ENCODE peak calls at places on chromosome 12, in five cellular contexts. E is prostate gland, I is AG04450, S is mammary epithelial cell, F is upper lobe of right lung. M is an unnamed sample.

GRCh38 chr12:52245259-52245961 is 12.4 kb downstream of the KRT7 start:
- DNase-seq in F (no peak), S (no peak), I (no peak), E (no peak), M (no peak)

GRCh38 chr12:101616027-101616494 is 21.3 kb downstream of the MYBPC1 start:
- DNase-seq in E (peak; percentile 80), S (peak; percentile 23), F (no peak), I (no peak), M (no peak)

GRCh38 chr12:49796606-49797451 is 31.4 kb downstream of the NCKAP5L start:
- DNase-seq in S (no peak), E (no peak), I (no peak), F (no peak), M (no peak)

GRCh38 chr12:46089414-46090162 is 99.2 kb upstream of the SCAF11 start:
- DNase-seq in I (no peak), S (peak; percentile 67), E (no peak), F (no peak), M (no peak)

GRCh38 chr12:52213541-52214420 is 19.3 kb upstream of the KRT7 start:
- DNase-seq in F (peak; percentile 91), I (peak; percentile 61), S (peak; percentile 79), E (peak; percentile 73), M (no peak)

GRCh38 chr12:105492591-105492990 is 162.1 kb downstream of the C12orf75 start:
- DNase-seq in F (no peak), E (no peak), I (no peak), S (no peak), M (no peak)

GRCh38 chr12:17593715-17594406 is 496.1 kb downstream of the RERGL start:
- DNase-seq in E (no peak), I (no peak), S (no peak), F (no peak), M (no peak)

GRCh38 chr12:38153737-38154061 is 162.9 kb upstream of the ALG10B start:
- DNase-seq in S (no peak), F (no peak), E (no peak), I (no peak), M (no peak)

GRCh38 chr12:122867701-122868461 is 28.0 kb downstream of the VPS37B start:
- DNase-seq in I (no peak), S (no peak), E (no peak), F (peak; percentile 64), M (no peak)

GRCh38 chr12:53996188-53996885 is 3.6 kb upstream of the HOXC9 start:
- DNase-seq in S (no peak), F (no peak), I (no peak), E (no peak), M (no peak)

GRCh38 chr12:108683906-108684556 is 47.3 kb downstream of the CORO1C start:
- DNase-seq in F (no peak), I (no peak), E (no peak), S (no peak), M (no peak)

GRCh38 chr12:64273527-64274403 is 51.7 kb upstream of the KICS2 start:
- DNase-seq in E (no peak), I (no peak), F (no peak), S (peak; percentile 9), M (no peak)

GRCh38 chr12:65784616-65785015 is 39.7 kb upstream of the HMGA2 start:
- DNase-seq in F (no peak), E (no peak), S (no peak), I (no peak), M (no peak)

GRCh38 chr12:80216890-80217559 is 117.7 kb downstream of the OTOGL start:
- DNase-seq in S (no peak), E (no peak), F (no peak), I (no peak), M (no peak)
- H3K4me3 ChIP-seq in S (no peak overlapping the region), E (no peak overlapping the region), F (no peak overlapping the region), I (no peak overlapping the region), M (no peak overlapping the region)

GRCh38 chr12:3302406-3303041 is 188.5 kb upstream of the PRMT8 start:
- DNase-seq in F (no peak), S (no peak), E (no peak), I (no peak), M (no peak)

GRCh38 chr12:3303410-3304136 is 187.4 kb upstream of the PRMT8 start:
- DNase-seq in E (no peak), I (no peak), F (no peak), S (peak; percentile 68), M (no peak)

GRCh38 chr12:3300833-3301401 is 190.1 kb upstream of the PRMT8 start:
- DNase-seq in S (no peak), F (no peak), E (no peak), I (no peak), M (no peak)

GRCh38 chr12:3298603-3299002 is 192.4 kb upstream of the PRMT8 start:
- DNase-seq in S (no peak), I (no peak), F (no peak), E (no peak), M (no peak)

GRCh38 chr12:3299929-3300832 is 190.8 kb upstream of the PRMT8 start:
- DNase-seq in I (peak; percentile 76), S (peak; percentile 99), E (peak; percentile 94), F (peak; percentile 93), M (peak; percentile 80)
- TF ChIP-seq CTCF in I (peak; percentile 98), S (peak; percentile 93), E (peak; percentile 97), F (peak; percentile 93), M (peak; percentile 98)

GRCh38 chr12:89225808-89226368 is 126.4 kb downstream of the DUSP6 start:
- DNase-seq in F (no peak), S (peak; percentile 99), I (peak; percentile 66), E (peak; percentile 91), M (peak; percentile 27)
- H3K4me3 ChIP-seq in F (no peak overlapping the region), S (no peak overlapping the region), I (no peak overlapping the region), E (no peak overlapping the region), M (no peak overlapping the region)

GRCh38 chr12:121344506-121344905 is 7.7 kb downstream of the ANAPC5 start:
- DNase-seq in S (no peak), E (no peak), I (no peak), F (no peak), M (no peak)

GRCh38 chr12:121346747-121347146 is 5.5 kb downstream of the ANAPC5 start:
- DNase-seq in S (no peak), I (no peak), E (no peak), F (no peak), M (no peak)

GRCh38 chr12:121345151-121345810 is 6.9 kb downstream of the ANAPC5 start:
- DNase-seq in E (no peak), F (no peak), I (no peak), S (peak; percentile 51), M (no peak)
- TF ChIP-seq CTCF in E (no peak), F (no peak), I (no peak), S (no peak), M (no peak)

GRCh38 chr12:70619471-70620152 is 17.6 kb downstream of the PTPRB start:
- DNase-seq in I (no peak), S (no peak), F (no peak), E (no peak), M (no peak)

GRCh38 chr12:70615177-70615576 is 22.1 kb downstream of the PTPRB start:
- DNase-seq in E (no peak), I (no peak), F (no peak), S (no peak), M (no peak)

GRCh38 chr12:70618371-70618770 is 18.9 kb downstream of the PTPRB start:
- DNase-seq in E (no peak), F (no peak), S (no peak), I (no peak), M (no peak)

GRCh38 chr12:70617450-70617849 is 19.8 kb downstream of the PTPRB start:
- DNase-seq in F (no peak), I (no peak), E (no peak), S (no peak), M (no peak)
- H3K4me3 ChIP-seq in F (no peak overlapping the region), I (no peak overlapping the region), E (no peak overlapping the region), S (no peak overlapping the region), M (no peak overlapping the region)

GRCh38 chr12:48542300-48542928 is 17.0 kb downstream of the OR8S1 start:
- DNase-seq in E (no peak), I (no peak), S (peak; percentile 42), F (peak; percentile 71), M (peak; percentile 3)
- TF ChIP-seq CTCF in E (no peak), I (peak; percentile 80), S (peak; percentile 90), F (peak; percentile 64), M (peak; percentile 86)

DNA sequence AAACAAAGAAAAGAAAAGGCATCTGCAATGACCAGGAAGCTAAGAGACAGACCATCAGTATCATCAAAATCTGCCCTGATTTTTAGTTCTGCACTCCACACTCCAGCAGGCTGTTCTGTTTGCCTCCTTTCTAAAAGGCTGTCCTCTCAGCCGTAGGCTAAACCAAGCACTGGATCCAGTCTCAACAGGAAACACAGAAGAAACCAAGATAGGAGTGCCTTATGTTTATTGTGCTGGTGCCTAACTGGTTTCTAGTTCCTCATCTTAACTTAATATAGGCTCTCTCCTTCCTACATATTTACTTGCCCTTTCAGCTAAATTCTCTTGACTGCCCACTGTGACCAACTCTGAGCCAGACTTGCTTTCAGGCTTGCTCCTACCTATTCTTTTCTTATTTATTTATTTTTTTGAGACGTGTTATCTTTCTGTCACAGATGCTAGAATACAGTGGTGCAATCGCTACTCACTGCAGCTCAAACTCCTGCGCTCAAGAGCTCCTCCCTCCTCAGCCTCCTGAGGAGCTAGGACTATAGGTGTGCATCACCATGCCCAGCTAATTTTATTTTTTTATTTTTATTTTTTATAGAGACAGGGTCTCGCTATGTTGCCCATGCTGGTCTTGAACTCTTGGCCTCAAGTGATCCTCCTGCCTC is 30.8 kb downstream of the GALNT4 start:
- DNase-seq in S (no peak), F (no peak), E (no peak), I (no peak), M (no peak)
- H3K4me3 ChIP-seq in S (no peak overlapping the region), F (no peak overlapping the region), E (no peak overlapping the region), I (no peak overlapping the region), M (no peak overlapping the region)

DNA sequence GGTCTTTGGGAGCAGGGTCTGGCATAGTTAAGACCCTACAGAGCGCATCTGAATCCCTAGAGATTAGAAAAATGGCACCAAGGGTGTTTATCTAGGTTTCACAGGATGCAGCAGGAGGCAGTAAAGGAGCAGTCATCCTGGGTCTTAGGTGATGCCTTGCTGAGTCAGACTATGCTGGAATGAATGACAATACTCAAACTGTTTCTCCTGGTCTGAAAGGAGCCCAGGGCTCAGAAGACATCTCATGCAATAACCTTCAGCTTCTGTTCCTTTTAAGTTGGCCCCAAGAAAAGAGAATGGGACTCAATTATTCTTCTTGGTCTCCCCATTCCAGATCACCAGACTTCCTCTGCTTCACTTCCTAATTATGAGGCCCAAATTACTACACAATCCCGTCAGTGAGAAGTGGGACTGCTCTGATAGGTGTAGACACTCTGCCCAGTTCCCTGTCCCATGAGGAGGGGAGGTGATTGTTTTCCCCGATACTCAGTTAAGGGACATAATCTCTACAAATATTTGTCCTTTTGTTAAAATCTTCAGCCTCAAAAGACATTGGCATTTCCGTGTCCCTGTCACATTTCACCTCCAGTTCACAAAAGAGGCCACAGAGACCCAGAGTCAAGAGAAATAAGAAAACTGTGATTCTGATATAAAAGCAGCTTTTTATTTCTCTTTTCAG is 14.8 kb upstream of the APOF start:
- DNase-seq in I (no peak), F (no peak), E (no peak), S (peak; percentile 59), M (peak; percentile 32)
- TF ChIP-seq CTCF in I (no peak), F (no peak), E (no peak), S (peak; percentile 33), M (peak; percentile 71)

M was measured in epithelial cell of proximal tubule.